ENCODE peak calls at places on chromosome 22, in four cellular contexts. N is IMR-90, P is right lobe of liver, C is SJSA1. J is an unnamed sample.

GRCh38 chr22:22720724-22721261 is 76.4 kb downstream of the GGTLC2 start:
- DNase-seq in N (no peak), P (no peak), C (no peak), J (peak; percentile 28)

GRCh38 chr22:40595497-40596234 is 40.9 kb downstream of the MRTFA start:
- DNase-seq in N (no peak), C (no peak), P (no peak), J (no peak)

GRCh38 chr22:50544078-50544745 is 1.5 kb upstream of the KLHDC7B start:
- DNase-seq in C (no peak), P (peak; percentile 89), N (peak; percentile 49), J (peak; percentile 76)

GRCh38 chr22:40345801-40346177 is 511 bp upstream of the ADSL start:
- DNase-seq in N (no peak), P (peak; percentile 50), C (no peak), J (no peak)

GRCh38 chr22:31612891-31613285 is 49.1 kb downstream of the PISD start:
- DNase-seq in P (no peak), N (no peak), C (no peak), J (no peak)

GRCh38 chr22:41140365-41140957 is 48.1 kb downstream of the EP300 start:
- DNase-seq in P (no peak), N (no peak), C (no peak), J (no peak)

GRCh38 chr22:31104869-31105268 is 2.5 kb downstream of the SELENOM start:
- DNase-seq in N (no peak), C (no peak), P (no peak), J (peak; percentile 67)

GRCh38 chr22:45341503-45341902 is 31.8 kb downstream of the FAM118A start:
- DNase-seq in P (no peak), N (no peak), C (no peak), J (peak; percentile 18)

GRCh38 chr22:39923689-39924088 is 22.8 kb downstream of the GRAP2 start:
- DNase-seq in C (no peak), N (no peak), P (no peak), J (no peak)

GRCh38 chr22:22558972-22559603 is at the start of gene PRAME:
- DNase-seq in N (peak; percentile 13), C (peak; percentile 25), P (peak; percentile 29), J (peak; percentile 96)

GRCh38 chr22:22908941-22909604 is 21.5 kb downstream of the IGLL5 start:
- DNase-seq in N (no peak), C (no peak), P (no peak), J (no peak)

GRCh38 chr22:22786301-22787115 is 101.1 kb upstream of the IGLL5 start:
- DNase-seq in P (no peak), C (no peak), N (no peak), J (no peak)

GRCh38 chr22:42745118-42745517 is 24.4 kb upstream of the A4GALT start:
- DNase-seq in P (no peak), N (peak; percentile 75), C (peak; percentile 83), J (no peak)

GRCh38 chr22:38712496-38713207 is 6.9 kb downstream of the GTPBP1 start:
- DNase-seq in N (no peak), P (no peak), C (no peak), J (no peak)

GRCh38 chr22:49377306-49377705 is 450.4 kb downstream of the BRD1 start:
- DNase-seq in N (no peak), C (no peak), P (no peak), J (no peak)

GRCh38 chr22:38570841-38571364 is 920 bp upstream of the DMC1 start:
- DNase-seq in P (peak; percentile 27), C (peak; percentile 29), N (peak; percentile 17), J (peak; percentile 58)

DNA sequence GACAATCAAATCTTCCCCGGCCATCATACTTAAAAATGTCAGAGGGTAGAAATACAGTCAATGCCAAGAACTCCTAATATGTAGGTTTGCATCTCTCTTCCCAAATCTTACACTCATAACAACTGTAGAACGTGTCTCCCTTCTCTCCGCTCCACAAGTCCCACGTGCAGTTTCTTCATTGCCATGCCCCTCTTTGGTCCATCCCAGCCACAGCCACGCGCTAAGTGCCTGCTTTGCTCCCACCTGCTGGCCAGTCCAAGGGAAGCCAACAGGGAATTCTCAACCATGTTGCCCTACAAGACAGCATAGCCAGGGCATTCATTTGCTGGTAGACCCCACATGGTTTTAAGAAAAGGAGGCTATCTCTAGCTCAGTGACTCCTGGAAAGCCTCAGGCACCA is 420.6 kb upstream of the ISX start:
- DNase-seq in N (no peak), P (no peak), C (no peak), J (no peak)
- H3K4me1 ChIP-seq in N (no peaks in the 10 kb centered on the region), P (no peaks in the 10 kb centered on the region), C (no peaks in the 10 kb centered on the region), J (no peaks in the 10 kb centered on the region)

GRCh38 chr22:36569999-36570398 is 41.0 kb upstream of the EIF3D start:
- DNase-seq in P (no peak), N (peak; percentile 27), C (peak; percentile 37), J (peak; percentile 30)
- H3K27me3 ChIP-seq in P (no peaks in the 10 kb centered on the region), N (peaks cover 20% of the 10 kb centered on the region), C (no peaks in the 10 kb centered on the region), J (no peaks in the 10 kb centered on the region)

DNA sequence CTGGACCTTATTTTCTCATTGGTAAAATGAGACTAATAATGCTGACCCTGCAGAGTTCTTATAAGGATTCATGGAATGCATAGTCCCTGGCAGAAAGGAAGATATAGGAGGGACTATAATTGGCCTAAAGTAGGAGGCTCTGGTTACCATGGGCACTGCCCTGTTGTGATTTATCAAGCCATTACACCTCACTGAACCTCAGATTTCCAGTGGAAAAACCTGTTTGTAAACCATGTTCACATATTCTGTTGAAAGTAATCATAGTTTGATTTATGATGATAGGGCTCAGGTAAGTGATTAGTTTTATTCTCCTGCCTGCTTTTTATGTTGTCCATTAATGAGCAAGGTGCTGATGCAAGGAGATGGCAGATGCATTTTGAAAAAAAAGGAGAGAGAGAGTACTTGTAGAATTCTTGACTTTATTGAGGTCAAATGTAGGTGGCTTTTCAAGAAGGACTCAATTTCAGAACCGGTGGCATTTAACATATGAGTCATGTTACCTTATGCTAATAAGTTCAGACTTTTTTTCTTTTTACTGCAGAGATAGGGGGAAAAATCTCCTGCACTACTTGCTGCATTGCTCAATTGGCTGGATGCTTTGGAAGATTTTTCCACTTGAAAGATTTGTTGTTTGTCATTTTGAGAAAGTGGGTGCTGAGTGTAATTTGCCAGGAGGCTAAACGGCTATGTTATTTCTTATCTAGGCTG is 14.6 kb downstream of the NF2 start:
- DNase-seq in C (no peak), N (peak; percentile 68), P (no peak), J (no peak)
- H3K27ac ChIP-seq in C (peak overlapping the region; percentile 5), N (peak overlapping the region; percentile 60), P (no peak overlapping the region), J (no peak overlapping the region)

GRCh38 chr22:36454916-36455570 is 26.4 kb downstream of the TXN2 start:
- DNase-seq in N (peak; percentile 84), C (peak; percentile 85), P (peak; percentile 96), J (peak; percentile 94)

GRCh38 chr22:36453855-36454378 is 27.5 kb downstream of the TXN2 start:
- DNase-seq in C (no peak), P (no peak), N (no peak), J (no peak)

GRCh38 chr22:36455571-36456458 is 25.6 kb downstream of the TXN2 start:
- DNase-seq in C (no peak), P (no peak), N (no peak), J (no peak)

GRCh38 chr22:36452473-36453265 is 28.8 kb downstream of the TXN2 start:
- DNase-seq in P (no peak), C (no peak), N (no peak), J (no peak)

GRCh38 chr22:36453266-36453607 is 28.2 kb downstream of the TXN2 start:
- DNase-seq in C (no peak), N (no peak), P (no peak), J (no peak)
- H3K4me1 ChIP-seq in C (peaks cover 32% of the 10 kb centered on the region), N (peaks cover 18% of the 10 kb centered on the region), P (peaks cover 21% of the 10 kb centered on the region), J (peaks cover 19% of the 10 kb centered on the region)

GRCh38 chr22:17368144-17368726 is 1.0 kb upstream of the CECR2 start:
- DNase-seq in C (no peak), P (no peak), N (no peak), J (peak; percentile 53)
- H3K27me3 ChIP-seq in C (peaks cover 67% of the 10 kb centered on the region), P (no peaks in the 10 kb centered on the region), N (peaks cover 41% of the 10 kb centered on the region), J (no peaks in the 10 kb centered on the region)

DNA sequence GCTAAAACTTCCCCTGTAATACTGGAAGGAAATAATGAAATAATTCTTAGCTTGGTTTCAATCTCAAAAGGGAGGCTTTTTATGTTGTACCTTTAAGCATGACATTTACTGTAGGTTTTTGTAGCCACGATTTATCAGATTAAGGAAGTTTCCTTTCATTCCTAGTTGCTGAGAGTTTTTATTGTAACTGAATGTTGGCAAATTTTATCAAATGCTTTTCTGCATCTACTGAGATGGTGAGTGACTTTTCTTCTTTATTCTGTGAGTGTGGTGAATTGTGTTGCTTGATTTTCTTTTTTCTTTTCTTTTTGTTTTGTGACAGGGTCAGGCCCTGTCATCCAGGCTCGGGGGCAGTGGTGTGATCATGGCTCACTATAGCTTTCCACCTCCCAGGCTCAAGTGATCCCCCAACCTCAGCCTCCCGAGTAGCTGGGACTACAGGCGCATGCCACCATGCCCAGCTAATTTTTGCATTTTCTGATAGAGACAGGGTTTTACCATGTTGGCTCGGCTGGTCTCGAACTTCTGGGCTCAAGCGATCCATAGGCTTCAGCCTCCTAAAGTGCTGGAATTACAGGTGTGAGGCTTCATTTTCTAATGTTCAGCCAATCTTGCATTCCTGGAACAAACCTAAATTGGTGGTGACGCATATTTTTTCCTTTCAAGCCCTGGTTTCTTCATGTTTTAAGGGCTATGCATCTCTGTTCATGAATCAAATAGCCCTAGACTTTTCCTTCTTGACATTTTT is 26.2 kb downstream of the SUSD2 start:
- DNase-seq in P (no peak), N (no peak), C (peak; percentile 52), J (no peak)
- H3K27ac ChIP-seq in P (peak overlapping the region; percentile 58), N (peak overlapping the region; percentile 99), C (peak overlapping the region; percentile 94), J (peak overlapping the region; percentile 82)